ENCODE peak calls at places on chromosome 2, in six cellular contexts. One of them, this sample, is unnamed. For H3K27me3, the result is how much of the 10 kb centered on the place peaks cover.

GRCh38 chr2:96084006-96084857 is 32.1 kb downstream of the ADRA2B start:
- DNase-seq in fibroblast of lung: no peak
- DNase-seq in keratinocyte: no peak
- DNase-seq in neural progenitor cell: no peak
- DNase-seq in heart left ventricle: no peak
- DNase-seq in psoas muscle: no peak
- DNase-seq in this sample: no peak

GRCh38 chr2:107412209-107412904 is 414.3 kb upstream of the RGPD4 start:
- DNase-seq in fibroblast of lung: peak
- DNase-seq in keratinocyte: no peak
- DNase-seq in neural progenitor cell: no peak
- DNase-seq in heart left ventricle: no peak
- DNase-seq in psoas muscle: no peak
- DNase-seq in this sample: no peak

GRCh38 chr2:196737046-196737445 is 62.4 kb downstream of the GTF3C3 start:
- DNase-seq in fibroblast of lung: no peak
- DNase-seq in keratinocyte: no peak
- DNase-seq in neural progenitor cell: no peak
- DNase-seq in heart left ventricle: no peak
- DNase-seq in psoas muscle: no peak
- DNase-seq in this sample: no peak

GRCh38 chr2:51224790-51225189 is 192.9 kb upstream of the NRXN1 start:
- DNase-seq in fibroblast of lung: no peak
- DNase-seq in keratinocyte: no peak
- DNase-seq in neural progenitor cell: no peak
- DNase-seq in heart left ventricle: no peak
- DNase-seq in psoas muscle: no peak
- DNase-seq in this sample: no peak

GRCh38 chr2:79554899-79555298 is 42.0 kb downstream of the CTNNA2 start:
- DNase-seq in fibroblast of lung: no peak
- DNase-seq in keratinocyte: no peak
- DNase-seq in neural progenitor cell: no peak
- DNase-seq in heart left ventricle: no peak
- DNase-seq in psoas muscle: no peak
- DNase-seq in this sample: no peak

GRCh38 chr2:105037572-105038382 is at the start of gene MRPS9:
- DNase-seq in fibroblast of lung: peak
- DNase-seq in keratinocyte: peak
- DNase-seq in neural progenitor cell: peak
- DNase-seq in heart left ventricle: peak
- DNase-seq in psoas muscle: peak
- DNase-seq in this sample: peak

GRCh38 chr2:70991742-70992141 is 2.9 kb downstream of the TEX261 start:
- DNase-seq in fibroblast of lung: no peak
- DNase-seq in keratinocyte: no peak
- DNase-seq in neural progenitor cell: no peak
- DNase-seq in heart left ventricle: no peak
- DNase-seq in psoas muscle: no peak
- DNase-seq in this sample: no peak

GRCh38 chr2:567865-568638 is 109.2 kb downstream of the TMEM18 start:
- DNase-seq in fibroblast of lung: peak
- DNase-seq in keratinocyte: no peak
- DNase-seq in neural progenitor cell: no peak
- DNase-seq in heart left ventricle: peak
- DNase-seq in psoas muscle: no peak
- DNase-seq in this sample: peak

GRCh38 chr2:99821572-99822369 is 320.6 kb downstream of the AFF3 start:
- DNase-seq in fibroblast of lung: peak
- DNase-seq in keratinocyte: no peak
- DNase-seq in neural progenitor cell: no peak
- DNase-seq in heart left ventricle: no peak
- DNase-seq in psoas muscle: no peak
- DNase-seq in this sample: peak

GRCh38 chr2:174662459-174662858 is 64.9 kb upstream of the WIPF1 start:
- DNase-seq in fibroblast of lung: peak
- DNase-seq in keratinocyte: no peak
- DNase-seq in neural progenitor cell: no peak
- DNase-seq in heart left ventricle: no peak
- DNase-seq in psoas muscle: no peak
- DNase-seq in this sample: peak

GRCh38 chr2:30293303-30293912 is 62.1 kb downstream of the LBH start:
- DNase-seq in fibroblast of lung: peak
- DNase-seq in keratinocyte: no peak
- DNase-seq in neural progenitor cell: no peak
- DNase-seq in heart left ventricle: no peak
- DNase-seq in psoas muscle: no peak
- DNase-seq in this sample: peak

GRCh38 chr2:152186257-152186656 is 10.7 kb upstream of the STAM2 start:
- DNase-seq in fibroblast of lung: no peak
- DNase-seq in keratinocyte: no peak
- DNase-seq in neural progenitor cell: no peak
- DNase-seq in heart left ventricle: no peak
- DNase-seq in psoas muscle: no peak
- DNase-seq in this sample: peak

GRCh38 chr2:33209976-33210375 is 263.2 kb downstream of the LTBP1 start:
- DNase-seq in fibroblast of lung: peak
- DNase-seq in keratinocyte: no peak
- DNase-seq in neural progenitor cell: no peak
- DNase-seq in heart left ventricle: no peak
- DNase-seq in psoas muscle: no peak
- DNase-seq in this sample: peak

GRCh38 chr2:241901500-241902351 is 32.2 kb downstream of the RTP5 start:
- DNase-seq in fibroblast of lung: peak
- DNase-seq in keratinocyte: no peak
- DNase-seq in neural progenitor cell: peak
- DNase-seq in heart left ventricle: no peak
- DNase-seq in psoas muscle: no peak
- DNase-seq in this sample: peak

GRCh38 chr2:14642499-14642898 is 10.0 kb downstream of the LRATD1 start:
- DNase-seq in fibroblast of lung: no peak
- DNase-seq in keratinocyte: no peak
- DNase-seq in neural progenitor cell: no peak
- DNase-seq in heart left ventricle: no peak
- DNase-seq in psoas muscle: no peak
- DNase-seq in this sample: no peak

GRCh38 chr2:12057436-12058166 is 311.2 kb downstream of the LPIN1 start:
- DNase-seq in fibroblast of lung: peak
- DNase-seq in keratinocyte: no peak
- DNase-seq in neural progenitor cell: no peak
- DNase-seq in heart left ventricle: peak
- DNase-seq in psoas muscle: peak
- DNase-seq in this sample: no peak

GRCh38 chr2:151357359-151357758 is at the start of gene TNFAIP6:
- DNase-seq in fibroblast of lung: peak
- DNase-seq in keratinocyte: no peak
- DNase-seq in neural progenitor cell: no peak
- DNase-seq in heart left ventricle: peak
- DNase-seq in psoas muscle: no peak
- DNase-seq in this sample: peak

GRCh38 chr2:96869824-96870630 is at the start of gene SEMA4C:
- DNase-seq in fibroblast of lung: peak
- DNase-seq in keratinocyte: no peak
- DNase-seq in neural progenitor cell: peak
- DNase-seq in heart left ventricle: peak
- DNase-seq in psoas muscle: peak
- DNase-seq in this sample: no peak

GRCh38 chr2:152071077-152071476 is 27.8 kb downstream of the CACNB4 start:
- DNase-seq in fibroblast of lung: no peak
- DNase-seq in keratinocyte: no peak
- DNase-seq in neural progenitor cell: no peak
- DNase-seq in heart left ventricle: no peak
- DNase-seq in psoas muscle: no peak
- DNase-seq in this sample: no peak

GRCh38 chr2:47725808-47726207 is 57.1 kb upstream of the MSH6 start:
- DNase-seq in fibroblast of lung: no peak
- DNase-seq in keratinocyte: no peak
- DNase-seq in neural progenitor cell: no peak
- DNase-seq in heart left ventricle: no peak
- DNase-seq in psoas muscle: no peak
- DNase-seq in this sample: no peak

GRCh38 chr2:15561574-15562344 is 625 bp upstream of the NBAS start:
- DNase-seq in fibroblast of lung: peak
- DNase-seq in keratinocyte: no peak
- DNase-seq in neural progenitor cell: peak
- DNase-seq in heart left ventricle: no peak
- DNase-seq in psoas muscle: no peak
- DNase-seq in this sample: no peak

GRCh38 chr2:231696004-231696367 is 12.3 kb upstream of the PTMA start:
- DNase-seq in fibroblast of lung: peak
- DNase-seq in keratinocyte: no peak
- DNase-seq in neural progenitor cell: peak
- DNase-seq in heart left ventricle: no peak
- DNase-seq in psoas muscle: peak
- DNase-seq in this sample: no peak

GRCh38 chr2:13558368-13558767 is 841.6 kb downstream of the TRIB2 start:
- DNase-seq in fibroblast of lung: peak
- DNase-seq in keratinocyte: peak
- DNase-seq in neural progenitor cell: no peak
- DNase-seq in heart left ventricle: no peak
- DNase-seq in psoas muscle: no peak
- DNase-seq in this sample: peak

GRCh38 chr2:236415706-236416493 is 151.7 kb upstream of the ASB18 start:
- DNase-seq in fibroblast of lung: no peak
- DNase-seq in keratinocyte: no peak
- DNase-seq in neural progenitor cell: no peak
- DNase-seq in heart left ventricle: no peak
- DNase-seq in psoas muscle: no peak
- DNase-seq in this sample: no peak

GRCh38 chr2:171893196-171893823 is 734 bp downstream of the SLC25A12 start:
- DNase-seq in fibroblast of lung: no peak
- DNase-seq in keratinocyte: no peak
- DNase-seq in neural progenitor cell: no peak
- DNase-seq in heart left ventricle: no peak
- DNase-seq in psoas muscle: no peak
- DNase-seq in this sample: no peak

GRCh38 chr2:236794074-236794473 is 224.4 kb downstream of the ACKR3 start:
- DNase-seq in fibroblast of lung: peak
- DNase-seq in keratinocyte: no peak
- DNase-seq in neural progenitor cell: no peak
- DNase-seq in heart left ventricle: no peak
- DNase-seq in psoas muscle: no peak
- DNase-seq in this sample: peak

GRCh38 chr2:2719015-2719414 is 387.9 kb upstream of the MYT1L start:
- DNase-seq in fibroblast of lung: no peak
- DNase-seq in keratinocyte: no peak
- DNase-seq in neural progenitor cell: peak
- DNase-seq in heart left ventricle: no peak
- DNase-seq in psoas muscle: no peak
- DNase-seq in this sample: no peak

GRCh38 chr2:186927867-186928191 is 78.9 kb upstream of the ZSWIM2 start:
- DNase-seq in fibroblast of lung: no peak
- DNase-seq in keratinocyte: no peak
- DNase-seq in neural progenitor cell: no peak
- DNase-seq in heart left ventricle: no peak
- DNase-seq in psoas muscle: no peak
- DNase-seq in this sample: no peak

GRCh38 chr2:131413148-131413747 is 49.3 kb upstream of the RAB6D start:
- DNase-seq in fibroblast of lung: peak
- DNase-seq in keratinocyte: peak
- DNase-seq in neural progenitor cell: peak
- DNase-seq in heart left ventricle: no peak
- DNase-seq in psoas muscle: no peak
- DNase-seq in this sample: peak

GRCh38 chr2:169709335-169709734 is 15.1 kb downstream of the PHOSPHO2 start:
- DNase-seq in fibroblast of lung: peak
- DNase-seq in keratinocyte: no peak
- DNase-seq in neural progenitor cell: no peak
- DNase-seq in heart left ventricle: no peak
- DNase-seq in psoas muscle: no peak
- DNase-seq in this sample: no peak

GRCh38 chr2:199306116-199306515 is 151.6 kb downstream of the SATB2 start:
- DNase-seq in fibroblast of lung: no peak
- DNase-seq in keratinocyte: no peak
- DNase-seq in neural progenitor cell: no peak
- DNase-seq in heart left ventricle: no peak
- DNase-seq in psoas muscle: no peak
- DNase-seq in this sample: no peak
- H3K4me3 ChIP-seq in fibroblast of lung: no peak
- H3K4me3 ChIP-seq in keratinocyte: no peak
- H3K4me3 ChIP-seq in neural progenitor cell: no peak
- H3K4me3 ChIP-seq in heart left ventricle: no peak
- H3K4me3 ChIP-seq in psoas muscle: no peak
- H3K4me3 ChIP-seq in this sample: no peak

GRCh38 chr2:27122791-27123190 is 824 bp upstream of the ABHD1 start:
- DNase-seq in fibroblast of lung: no peak
- DNase-seq in keratinocyte: no peak
- DNase-seq in neural progenitor cell: no peak
- DNase-seq in heart left ventricle: no peak
- DNase-seq in psoas muscle: no peak
- DNase-seq in this sample: no peak
- H3K27me3 ChIP-seq in fibroblast of lung: under half
- H3K27me3 ChIP-seq in keratinocyte: half or more
- H3K27me3 ChIP-seq in neural progenitor cell: half or more
- H3K27me3 ChIP-seq in heart left ventricle: under half
- H3K27me3 ChIP-seq in psoas muscle: under half
- H3K27me3 ChIP-seq in this sample: under half

GRCh38 chr2:142734770-142735169 is 142.7 kb upstream of the KYNU start:
- DNase-seq in fibroblast of lung: no peak
- DNase-seq in keratinocyte: no peak
- DNase-seq in neural progenitor cell: no peak
- DNase-seq in heart left ventricle: no peak
- DNase-seq in psoas muscle: no peak
- DNase-seq in this sample: peak

GRCh38 chr2:142734231-142734630 is 143.2 kb upstream of the KYNU start:
- DNase-seq in fibroblast of lung: no peak
- DNase-seq in keratinocyte: no peak
- DNase-seq in neural progenitor cell: no peak
- DNase-seq in heart left ventricle: no peak
- DNase-seq in psoas muscle: no peak
- DNase-seq in this sample: no peak
- TF ChIP-seq CTCF in fibroblast of lung: no peak
- TF ChIP-seq CTCF in keratinocyte: no peak
- TF ChIP-seq CTCF in neural progenitor cell: peak
- TF ChIP-seq CTCF in heart left ventricle: no peak
- TF ChIP-seq CTCF in psoas muscle: peak
- TF ChIP-seq CTCF in this sample: peak

GRCh38 chr2:181970160-181970794 is 15.4 kb upstream of the PPP1R1C start:
- DNase-seq in fibroblast of lung: no peak
- DNase-seq in keratinocyte: no peak
- DNase-seq in neural progenitor cell: peak
- DNase-seq in heart left ventricle: no peak
- DNase-seq in psoas muscle: no peak
- DNase-seq in this sample: no peak

GRCh38 chr2:181977661-181978350 is 7.8 kb upstream of the PPP1R1C start:
- DNase-seq in fibroblast of lung: no peak
- DNase-seq in keratinocyte: peak
- DNase-seq in neural progenitor cell: no peak
- DNase-seq in heart left ventricle: no peak
- DNase-seq in psoas muscle: no peak
- DNase-seq in this sample: peak

GRCh38 chr2:181971032-181971431 is 14.6 kb upstream of the PPP1R1C start:
- DNase-seq in fibroblast of lung: no peak
- DNase-seq in keratinocyte: no peak
- DNase-seq in neural progenitor cell: no peak
- DNase-seq in heart left ventricle: no peak
- DNase-seq in psoas muscle: no peak
- DNase-seq in this sample: peak

GRCh38 chr2:181972431-181973190 is 13.0 kb upstream of the PPP1R1C start:
- DNase-seq in fibroblast of lung: peak
- DNase-seq in keratinocyte: no peak
- DNase-seq in neural progenitor cell: no peak
- DNase-seq in heart left ventricle: no peak
- DNase-seq in psoas muscle: no peak
- DNase-seq in this sample: peak

GRCh38 chr2:181973379-181973778 is 12.3 kb upstream of the PPP1R1C start:
- DNase-seq in fibroblast of lung: no peak
- DNase-seq in keratinocyte: no peak
- DNase-seq in neural progenitor cell: no peak
- DNase-seq in heart left ventricle: no peak
- DNase-seq in psoas muscle: no peak
- DNase-seq in this sample: no peak
- H3K4me3 ChIP-seq in fibroblast of lung: no peak
- H3K4me3 ChIP-seq in keratinocyte: peak
- H3K4me3 ChIP-seq in neural progenitor cell: no peak
- H3K4me3 ChIP-seq in heart left ventricle: no peak
- H3K4me3 ChIP-seq in psoas muscle: no peak
- H3K4me3 ChIP-seq in this sample: no peak

This sample was measured in bronchial epithelial cell.